ENCODE peak calls at places on chromosomes 6 and 20, in seven cellular contexts. One of them, this sample, is unnamed. For H3K79me1, the result is how much of the 10 kb centered on the place peaks cover.

GRCh38 chr20:44756956-44757355 is 11.3 kb downstream of the KCNK15 start:
- DNase-seq in mesendoderm: no peak
- DNase-seq in neuronal stem cell: no peak
- DNase-seq in IMR-90: no peak
- DNase-seq in H9: no peak
- DNase-seq in H1: no peak
- DNase-seq in trophoblast cell: no peak
- DNase-seq in this sample: no peak

GRCh38 chr6:3398165-3398562 is 58.7 kb downstream of the SLC22A23 start:
- DNase-seq in mesendoderm: no peak
- DNase-seq in neuronal stem cell: no peak
- DNase-seq in IMR-90: no peak
- DNase-seq in H9: no peak
- DNase-seq in H1: no peak
- DNase-seq in trophoblast cell: no peak
- DNase-seq in this sample: no peak

GRCh38 chr6:66533921-66534404 is 826.9 kb upstream of the EYS start:
- DNase-seq in mesendoderm: no peak
- DNase-seq in neuronal stem cell: no peak
- DNase-seq in IMR-90: no peak
- DNase-seq in H9: no peak
- DNase-seq in H1: no peak
- DNase-seq in trophoblast cell: no peak
- DNase-seq in this sample: no peak

GRCh38 chr6:27757307-27757706 is 154.9 kb downstream of the OR2B2 start:
- DNase-seq in mesendoderm: peak
- DNase-seq in neuronal stem cell: no peak
- DNase-seq in IMR-90: no peak
- DNase-seq in H9: peak
- DNase-seq in H1: no peak
- DNase-seq in trophoblast cell: peak
- DNase-seq in this sample: no peak

GRCh38 chr20:11799131-11799800 is 118.4 kb upstream of the BTBD3 start:
- DNase-seq in mesendoderm: peak
- DNase-seq in neuronal stem cell: no peak
- DNase-seq in IMR-90: no peak
- DNase-seq in H9: no peak
- DNase-seq in H1: no peak
- DNase-seq in trophoblast cell: no peak
- DNase-seq in this sample: no peak

GRCh38 chr6:87660226-87660886 is 41.7 kb downstream of the AKIRIN2 start:
- DNase-seq in mesendoderm: no peak
- DNase-seq in neuronal stem cell: no peak
- DNase-seq in IMR-90: peak
- DNase-seq in H9: no peak
- DNase-seq in H1: no peak
- DNase-seq in trophoblast cell: peak
- DNase-seq in this sample: peak

GRCh38 chr6:125983246-125983945 is 2.9 kb upstream of the TRMT11 start:
- DNase-seq in mesendoderm: no peak
- DNase-seq in neuronal stem cell: no peak
- DNase-seq in IMR-90: peak
- DNase-seq in H9: no peak
- DNase-seq in H1: no peak
- DNase-seq in trophoblast cell: no peak
- DNase-seq in this sample: peak

GRCh38 chr6:27545271-27546046 is 72.6 kb upstream of the ZNF184 start:
- DNase-seq in mesendoderm: peak
- DNase-seq in neuronal stem cell: no peak
- DNase-seq in IMR-90: peak
- DNase-seq in H9: peak
- DNase-seq in H1: peak
- DNase-seq in trophoblast cell: no peak
- DNase-seq in this sample: peak

DNA sequence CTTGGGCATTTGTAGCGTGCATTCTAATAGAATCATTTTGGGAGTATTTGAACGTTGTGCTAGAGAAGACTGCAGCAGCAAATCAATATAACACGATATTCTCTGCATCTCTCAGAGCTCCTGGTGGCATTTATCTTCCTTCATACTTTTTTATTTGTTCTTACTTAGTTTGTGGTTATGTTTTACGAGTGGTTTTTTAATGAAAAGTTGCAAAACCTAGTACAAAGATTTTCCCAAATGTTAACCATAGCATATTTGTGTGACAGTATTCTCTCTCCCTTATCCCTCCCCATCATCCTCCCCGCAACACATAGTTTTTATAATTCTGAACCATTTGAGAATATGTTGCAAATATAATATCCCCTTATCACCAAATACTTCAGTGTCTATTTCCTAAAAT is 50.4 kb downstream of the JARID2 start:
- DNase-seq in mesendoderm: no peak
- DNase-seq in neuronal stem cell: no peak
- DNase-seq in IMR-90: no peak
- DNase-seq in H9: no peak
- DNase-seq in H1: no peak
- DNase-seq in trophoblast cell: no peak
- DNase-seq in this sample: no peak
- H4K8ac ChIP-seq in mesendoderm: no peak
- H4K8ac ChIP-seq in neuronal stem cell: no peak
- H4K8ac ChIP-seq in IMR-90: no peak
- H4K8ac ChIP-seq in H9: no peak
- H4K8ac ChIP-seq in H1: no peak
- H4K8ac ChIP-seq in trophoblast cell: no peak
- H4K8ac ChIP-seq in this sample: no peak

GRCh38 chr6:31035862-31036497 is 25.7 kb downstream of the MUC22 start:
- DNase-seq in mesendoderm: no peak
- DNase-seq in neuronal stem cell: no peak
- DNase-seq in IMR-90: peak
- DNase-seq in H9: no peak
- DNase-seq in H1: no peak
- DNase-seq in trophoblast cell: no peak
- DNase-seq in this sample: no peak

GRCh38 chr6:31038559-31038958 is 28.3 kb downstream of the MUC22 start:
- DNase-seq in mesendoderm: no peak
- DNase-seq in neuronal stem cell: no peak
- DNase-seq in IMR-90: no peak
- DNase-seq in H9: no peak
- DNase-seq in H1: no peak
- DNase-seq in trophoblast cell: no peak
- DNase-seq in this sample: no peak

GRCh38 chr6:31037692-31038091 is 27.4 kb downstream of the MUC22 start:
- DNase-seq in mesendoderm: peak
- DNase-seq in neuronal stem cell: no peak
- DNase-seq in IMR-90: peak
- DNase-seq in H9: no peak
- DNase-seq in H1: no peak
- DNase-seq in trophoblast cell: no peak
- DNase-seq in this sample: peak

GRCh38 chr6:31033075-31033474 is 22.8 kb downstream of the MUC22 start:
- DNase-seq in mesendoderm: no peak
- DNase-seq in neuronal stem cell: no peak
- DNase-seq in IMR-90: no peak
- DNase-seq in H9: no peak
- DNase-seq in H1: no peak
- DNase-seq in trophoblast cell: no peak
- DNase-seq in this sample: no peak

GRCh38 chr6:31037169-31037568 is 26.9 kb downstream of the MUC22 start:
- DNase-seq in mesendoderm: no peak
- DNase-seq in neuronal stem cell: no peak
- DNase-seq in IMR-90: no peak
- DNase-seq in H9: no peak
- DNase-seq in H1: no peak
- DNase-seq in trophoblast cell: no peak
- DNase-seq in this sample: no peak
- H3K79me1 ChIP-seq in mesendoderm: under half
- H3K79me1 ChIP-seq in neuronal stem cell: under half
- H3K79me1 ChIP-seq in IMR-90: under half
- H3K79me1 ChIP-seq in H9: under half
- H3K79me1 ChIP-seq in H1: under half
- H3K79me1 ChIP-seq in trophoblast cell: under half
- H3K79me1 ChIP-seq in this sample: under half

DNA sequence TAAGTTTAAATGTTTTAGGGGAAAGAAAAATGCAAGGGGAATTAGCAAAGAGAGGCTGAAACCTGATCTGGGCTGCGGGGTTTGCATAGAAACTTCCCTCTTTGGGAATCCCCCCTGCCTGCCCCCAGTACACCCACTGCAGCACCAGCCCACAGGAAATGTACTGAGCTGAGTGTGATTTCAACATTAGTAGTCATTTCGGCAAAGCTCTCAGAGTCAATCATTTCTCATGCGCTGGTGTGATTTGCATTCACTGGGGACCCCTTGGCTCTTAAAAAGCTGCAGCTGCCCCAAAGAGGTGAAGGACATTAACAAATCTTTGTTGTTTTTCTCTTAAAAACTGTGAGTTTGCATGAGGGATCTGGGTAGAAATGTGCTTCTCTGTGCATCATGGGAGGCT is 859.3 kb downstream of the MAFB start:
- DNase-seq in mesendoderm: no peak
- DNase-seq in neuronal stem cell: no peak
- DNase-seq in IMR-90: no peak
- DNase-seq in H9: no peak
- DNase-seq in H1: no peak
- DNase-seq in trophoblast cell: no peak
- DNase-seq in this sample: peak
- H4K8ac ChIP-seq in mesendoderm: no peak
- H4K8ac ChIP-seq in neuronal stem cell: no peak
- H4K8ac ChIP-seq in IMR-90: no peak
- H4K8ac ChIP-seq in H9: no peak
- H4K8ac ChIP-seq in H1: no peak
- H4K8ac ChIP-seq in trophoblast cell: no peak
- H4K8ac ChIP-seq in this sample: no peak

DNA sequence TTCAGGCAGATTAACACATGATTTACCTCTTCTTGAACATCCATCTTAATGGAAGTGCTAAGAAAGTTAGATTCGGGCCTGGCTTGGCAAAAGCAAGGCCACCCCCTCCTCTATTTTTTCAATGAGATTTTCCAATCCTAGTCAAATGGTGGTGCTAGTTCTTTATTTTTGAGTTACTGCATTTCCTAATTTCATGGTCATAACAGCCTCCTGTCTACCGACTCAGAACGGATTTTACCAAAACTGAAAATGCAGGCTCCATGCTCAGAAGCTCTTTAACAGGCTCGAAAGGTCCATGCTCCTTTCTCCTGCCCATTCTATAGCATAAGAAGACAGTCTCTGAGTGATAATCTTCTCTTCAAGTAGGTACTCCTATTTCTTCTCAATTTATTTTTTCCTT is 117.2 kb upstream of the ESR1 start:
- DNase-seq in mesendoderm: no peak
- DNase-seq in neuronal stem cell: no peak
- DNase-seq in IMR-90: no peak
- DNase-seq in H9: no peak
- DNase-seq in H1: no peak
- DNase-seq in trophoblast cell: no peak
- DNase-seq in this sample: no peak
- H3K79me1 ChIP-seq in mesendoderm: under half
- H3K79me1 ChIP-seq in neuronal stem cell: under half
- H3K79me1 ChIP-seq in IMR-90: under half
- H3K79me1 ChIP-seq in H9: under half
- H3K79me1 ChIP-seq in H1: under half
- H3K79me1 ChIP-seq in trophoblast cell: under half
- H3K79me1 ChIP-seq in this sample: under half